ENCODE peak calls at places on chromosome 1, in eight cellular contexts. Q is body of pancreas, Y is heart left ventricle, T is endothelial cell of umbilical vein, G is tibial nerve, X is HCT116, D is GM12878, V is transverse colon. P is an unnamed sample. For H3K27me3, the result is how much of the 10 kb centered on the place peaks cover.

GRCh38 chr1:235169986-235170385 is 8.9 kb upstream of the RBM34 start:
- DNase-seq in Q (no peak), Y (no peak), T (no peak), G (no peak), X (no peak), D (no peak), V (no peak), P (no peak)

GRCh38 chr1:17561252-17561558 is 21.7 kb downstream of the ARHGEF10L start:
- DNase-seq in Q (peak), Y (no peak), T (no peak), G (no peak), X (no peak), D (no peak), V (no peak), P (no peak)

GRCh38 chr1:182350839-182351238 is 40.8 kb downstream of the GLUL start:
- DNase-seq in Q (peak), Y (no peak), T (no peak), G (no peak), X (no peak), D (no peak), V (no peak), P (no peak)

GRCh38 chr1:151710187-151710586 is 6.4 kb downstream of the CELF3 start:
- DNase-seq in Q (peak), Y (peak), T (no peak), G (no peak), X (no peak), D (no peak), V (no peak), P (peak)

GRCh38 chr1:63789856-63790605 is 16.2 kb downstream of the ROR1 start:
- DNase-seq in Q (no peak), Y (no peak), T (no peak), G (no peak), X (no peak), D (no peak), V (no peak), P (no peak)

GRCh38 chr1:154784924-154785531 is 85.1 kb downstream of the KCNN3 start:
- DNase-seq in Q (peak), Y (no peak), T (peak), G (no peak), X (no peak), D (peak), V (no peak), P (no peak)

GRCh38 chr1:40232444-40232843 is 15.3 kb upstream of the TMCO2 start:
- DNase-seq in Q (peak), Y (no peak), T (no peak), G (no peak), X (no peak), D (peak), V (peak), P (no peak)

GRCh38 chr1:221793439-221794078 is 51.7 kb upstream of the DUSP10 start:
- DNase-seq in Q (peak), Y (no peak), T (no peak), G (no peak), X (no peak), D (peak), V (no peak), P (no peak)

GRCh38 chr1:181424786-181425403 is 58.4 kb upstream of the CACNA1E start:
- DNase-seq in Q (peak), Y (peak), T (peak), G (peak), X (peak), D (no peak), V (peak), P (peak)

GRCh38 chr1:81559662-81560350 is 240.9 kb upstream of the ADGRL2 start:
- DNase-seq in Q (no peak), Y (no peak), T (peak), G (no peak), X (no peak), D (no peak), V (no peak), P (no peak)

GRCh38 chr1:82108843-82109242 is 308.1 kb downstream of the ADGRL2 start:
- DNase-seq in Q (no peak), Y (no peak), T (no peak), G (no peak), X (no peak), D (peak), V (no peak), P (no peak)

GRCh38 chr1:212520299-212520698 is 87.6 kb downstream of the NENF start:
- DNase-seq in Q (no peak), Y (no peak), T (no peak), G (no peak), X (no peak), D (no peak), V (no peak), P (no peak)

GRCh38 chr1:182249201-182249676 is 142.4 kb downstream of the GLUL start:
- DNase-seq in Q (peak), Y (no peak), T (no peak), G (no peak), X (no peak), D (peak), V (peak), P (no peak)

GRCh38 chr1:112322018-112322417 is 74.0 kb upstream of the CTTNBP2NL start:
- DNase-seq in Q (no peak), Y (peak), T (peak), G (no peak), X (no peak), D (no peak), V (no peak), P (no peak)

GRCh38 chr1:79100385-79100784 is 93.9 kb upstream of the ADGRL4 start:
- DNase-seq in Q (no peak), Y (no peak), T (peak), G (no peak), X (no peak), D (no peak), V (no peak), P (no peak)

GRCh38 chr1:58583496-58583895 is 6.4 kb upstream of the TACSTD2 start:
- DNase-seq in Q (no peak), Y (no peak), T (peak), G (no peak), X (no peak), D (no peak), V (no peak), P (no peak)

GRCh38 chr1:214660900-214661299 is 57.9 kb downstream of the CENPF start:
- DNase-seq in Q (peak), Y (no peak), T (peak), G (peak), X (no peak), D (no peak), V (peak), P (peak)

GRCh38 chr1:201904579-201904978 is 15.9 kb downstream of the SHISA4 start:
- DNase-seq in Q (peak), Y (no peak), T (peak), G (no peak), X (no peak), D (no peak), V (peak), P (no peak)

GRCh38 chr1:93331412-93331811 is 14.3 kb upstream of the DR1 start:
- DNase-seq in Q (no peak), Y (no peak), T (no peak), G (no peak), X (no peak), D (no peak), V (no peak), P (no peak)

GRCh38 chr1:203765029-203765837 is at the start of gene LAX1:
- DNase-seq in Q (peak), Y (no peak), T (peak), G (no peak), X (no peak), D (peak), V (peak), P (no peak)
- TF ChIP-seq POLR2A in Q (no peak), Y (no peak), T (no peak), G (no peak), X (no peak), D (peak), V (peak), P (no peak)

DNA sequence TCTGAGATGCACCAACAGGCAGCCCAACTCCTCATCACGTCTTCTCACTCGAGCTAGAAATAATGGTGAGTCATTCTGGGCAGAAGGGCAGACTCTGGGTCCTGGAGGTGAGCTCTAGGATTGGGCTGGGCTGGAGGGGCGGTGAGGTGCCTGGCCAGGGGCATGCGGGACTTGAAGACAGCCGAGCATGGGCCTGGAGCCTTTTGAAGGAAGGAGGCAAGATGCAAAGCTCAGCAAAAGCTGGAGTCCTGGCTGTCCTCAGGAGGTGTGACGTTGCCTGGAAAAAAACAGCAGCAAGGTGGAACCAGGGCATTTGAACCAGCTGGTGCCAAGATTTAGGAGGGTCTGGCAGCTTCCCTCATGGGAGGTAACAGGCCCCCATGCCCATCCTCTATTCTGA is 712 bp downstream of the KCNA2 start:
- DNase-seq in Q (no peak), Y (no peak), T (no peak), G (no peak), X (no peak), D (no peak), V (no peak), P (no peak)
- H3K4me3 ChIP-seq in Q (no peak), Y (peak), T (no peak), G (peak), X (no peak), D (no peak), V (no peak), P (no peak)

GRCh38 chr1:205061665-205062069 is 18.7 kb downstream of the CNTN2 start:
- DNase-seq in Q (peak), Y (peak), T (peak), G (peak), X (peak), D (peak), V (peak), P (peak)
- H3K27me3 ChIP-seq in Q (under half), Y (under half), T (under half), G (under half), X (under half), D (under half), V (under half), P (under half)

GRCh38 chr1:225777583-225778411 is at the start of gene SRP9:
- DNase-seq in Q (peak), Y (peak), T (peak), G (peak), X (peak), D (peak), V (peak), P (peak)
- TF ChIP-seq POLR2A in Q (peak), Y (peak), T (peak), G (peak), X (peak), D (peak), V (peak), P (peak)

DNA sequence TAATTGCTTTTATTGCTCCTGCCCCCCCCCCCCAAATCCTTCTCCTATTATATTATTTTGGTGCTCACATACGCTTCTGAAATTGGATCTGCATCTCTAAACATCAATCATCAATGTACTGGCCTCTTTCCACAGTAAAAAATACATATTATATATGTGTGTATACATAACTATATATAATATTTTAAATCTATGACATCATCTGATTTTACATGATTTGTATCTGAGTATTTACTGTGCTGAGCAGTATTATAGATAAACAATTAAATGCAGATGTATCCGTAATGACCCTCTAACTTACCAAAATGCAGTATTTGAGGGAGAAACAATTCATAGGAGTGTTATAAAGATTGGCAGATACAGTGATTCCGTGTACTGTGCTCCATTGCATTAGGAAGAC is 832 bp downstream of the PLPPR4 start:
- DNase-seq in Q (no peak), Y (no peak), T (no peak), G (no peak), X (no peak), D (no peak), V (no peak), P (no peak)
- H3K4me3 ChIP-seq in Q (no peak), Y (peak), T (no peak), G (peak), X (no peak), D (no peak), V (no peak), P (no peak)

GRCh38 chr1:228977307-228977706 is 242.0 kb downstream of the RHOU start:
- DNase-seq in Q (no peak), Y (no peak), T (no peak), G (no peak), X (no peak), D (no peak), V (no peak), P (no peak)

GRCh38 chr1:228975238-228975929 is 240.1 kb downstream of the RHOU start:
- DNase-seq in Q (no peak), Y (no peak), T (no peak), G (no peak), X (no peak), D (no peak), V (no peak), P (no peak)

GRCh38 chr1:228972576-228972975 is 237.3 kb downstream of the RHOU start:
- DNase-seq in Q (no peak), Y (no peak), T (no peak), G (no peak), X (no peak), D (no peak), V (no peak), P (no peak)

GRCh38 chr1:228976316-228976715 is 241.0 kb downstream of the RHOU start:
- DNase-seq in Q (no peak), Y (no peak), T (no peak), G (no peak), X (no peak), D (no peak), V (no peak), P (no peak)

GRCh38 chr1:228974296-228974695 is 239.0 kb downstream of the RHOU start:
- DNase-seq in Q (no peak), Y (no peak), T (no peak), G (no peak), X (no peak), D (no peak), V (no peak), P (no peak)
- H3K27me3 ChIP-seq in Q (under half), Y (under half), T (under half), G (under half), X (under half), D (under half), V (under half), P (under half)

DNA sequence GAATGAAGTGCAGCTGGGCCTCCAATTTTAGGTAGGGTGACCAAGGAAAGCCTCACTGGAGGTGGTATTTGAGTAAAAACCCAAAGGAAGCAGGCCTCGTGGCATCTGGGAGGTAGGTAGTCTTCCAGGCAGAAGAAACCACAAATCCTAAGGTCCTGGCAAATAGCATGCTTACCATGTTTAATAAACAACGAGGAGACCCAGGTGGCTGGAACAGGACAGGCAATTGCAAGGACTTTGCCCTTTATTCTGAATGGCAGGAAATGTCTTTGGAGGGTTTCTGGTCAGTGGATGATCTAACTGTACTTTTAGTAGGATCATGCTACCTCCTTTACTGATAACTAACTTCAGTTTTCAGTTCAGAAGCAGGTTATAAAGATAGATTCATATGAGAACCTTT is 52.2 kb downstream of the EPB41 start:
- DNase-seq in Q (no peak), Y (no peak), T (peak), G (no peak), X (no peak), D (no peak), V (no peak), P (no peak)
- TF ChIP-seq POLR2A in Q (no peak), Y (no peak), T (no peak), G (no peak), X (no peak), D (no peak), V (no peak), P (no peak)

P was measured in adrenal gland.